ENCODE peak calls at places on chromosomes 5 and 9, in nine cellular contexts. D is effector memory CD4-positive, alpha-beta T cell; K is mammary epithelial cell; C is astrocyte; V is stomach; T is small intestine; I is cardiac muscle cell; X is esophagus squamous epithelium; M is neuronal stem cell. B is an unnamed sample. For H3K9me3 and H3K4me1, the result is how much of the 10 kb centered on the place peaks cover.

GRCh38 chr5:72604111-72604792 is 97.0 kb upstream of the ZNF366 start:
- DNase-seq in M (no peak), I (peak), C (no peak), K (no peak), T (no peak), X (no peak), D (no peak), V (no peak), B (no peak)

GRCh38 chr5:173477320-173478055 is 139.0 kb downstream of the BOD1 start:
- DNase-seq in I (peak), C (peak), M (no peak), K (no peak), D (no peak), V (no peak), T (no peak), X (no peak), B (no peak)

GRCh38 chr5:102826629-102827028 is 71.5 kb downstream of the PAM start:
- DNase-seq in V (no peak), M (no peak), T (no peak), X (no peak), I (no peak), C (no peak), K (no peak), D (no peak), B (no peak)

GRCh38 chr9:123246534-123246933 is 21.9 kb downstream of the STRBP start:
- DNase-seq in C (peak), I (peak), K (no peak), T (no peak), D (no peak), V (no peak), M (no peak), X (no peak), B (no peak)

GRCh38 chr5:430214-430925 is 12.6 kb upstream of the EXOC3 start:
- DNase-seq in D (no peak), I (no peak), M (no peak), V (peak), X (no peak), T (no peak), K (no peak), C (no peak), B (no peak)

GRCh38 chr5:108670591-108671335 is 76.9 kb upstream of the FER start:
- DNase-seq in D (no peak), I (peak), K (peak), T (peak), C (no peak), V (no peak), X (no peak), M (no peak), B (no peak)

GRCh38 chr5:2910401-2911175 is 159.1 kb upstream of the IRX2 start:
- DNase-seq in D (no peak), V (no peak), M (no peak), X (no peak), T (no peak), I (no peak), K (no peak), C (no peak), B (no peak)

GRCh38 chr5:56838409-56839039 is 23.2 kb downstream of the MAP3K1 start:
- DNase-seq in M (peak), X (no peak), V (no peak), I (peak), D (no peak), K (peak), C (peak), T (peak), B (no peak)

GRCh38 chr5:91281409-91281808 is 101.7 kb downstream of the ARRDC3 start:
- DNase-seq in X (no peak), I (peak), M (no peak), D (no peak), T (no peak), V (no peak), C (peak), K (peak), B (no peak)

GRCh38 chr5:131932235-131932634 is 13.2 kb downstream of the MEIKIN start:
- DNase-seq in D (no peak), T (no peak), X (no peak), C (no peak), V (no peak), K (no peak), M (no peak), I (no peak), B (peak)

GRCh38 chr5:91296691-91297143 is 86.4 kb downstream of the ARRDC3 start:
- DNase-seq in C (peak), M (no peak), T (no peak), V (peak), X (no peak), K (peak), D (no peak), I (no peak), B (no peak)

GRCh38 chr5:95130951-95131350 is 153.9 kb downstream of the MCTP1 start:
- DNase-seq in K (peak), V (no peak), M (no peak), D (no peak), I (no peak), T (no peak), C (no peak), X (no peak), B (no peak)

GRCh38 chr9:21770877-21771560 is 31.4 kb upstream of the MTAP start:
- DNase-seq in D (no peak), X (no peak), I (peak), M (no peak), T (no peak), C (peak), V (no peak), K (peak), B (no peak)

GRCh38 chr5:55923873-55924500 is 70.8 kb downstream of the IL6ST start:
- DNase-seq in K (no peak), T (no peak), X (no peak), M (no peak), D (no peak), C (no peak), I (no peak), V (no peak), B (no peak)

GRCh38 chr9:98594551-98595160 is 114.1 kb downstream of the GABBR2 start:
- DNase-seq in V (no peak), C (no peak), M (no peak), X (no peak), K (no peak), D (no peak), I (no peak), T (peak), B (no peak)

GRCh38 chr5:164000241-164000640 is 494.8 kb downstream of the MAT2B start:
- DNase-seq in I (no peak), C (no peak), K (no peak), V (no peak), X (no peak), M (no peak), D (no peak), T (no peak), B (no peak)

GRCh38 chr5:111848374-111848914 is 91.5 kb upstream of the NREP start:
- DNase-seq in C (peak), I (no peak), K (no peak), V (no peak), T (no peak), M (no peak), X (no peak), D (no peak), B (no peak)

GRCh38 chr9:70411930-70412677 is 2.4 kb downstream of the KLF9 start:
- DNase-seq in M (no peak), T (peak), C (peak), V (peak), X (peak), D (peak), I (peak), K (peak), B (no peak)

GRCh38 chr5:94024625-94025024 is 283.2 kb upstream of the POU5F2 start:
- DNase-seq in K (no peak), V (no peak), C (no peak), I (no peak), X (no peak), D (no peak), M (no peak), T (no peak), B (no peak)

GRCh38 chr9:136694163-136694864 is 7.1 kb upstream of the AGPAT2 start:
- DNase-seq in T (peak), V (peak), D (no peak), I (peak), K (peak), C (no peak), X (no peak), M (no peak), B (peak)

GRCh38 chr9:115209601-115210306 is 91.8 kb upstream of the TNC start:
- DNase-seq in C (peak), X (no peak), K (peak), I (no peak), T (peak), M (no peak), D (no peak), V (no peak), B (no peak)

GRCh38 chr9:21778300-21778699 is 24.1 kb upstream of the MTAP start:
- DNase-seq in M (no peak), K (peak), C (peak), X (no peak), T (no peak), I (peak), D (no peak), V (no peak), B (no peak)

GRCh38 chr9:77731930-77732329 is 83.8 kb upstream of the GNA14 start:
- DNase-seq in C (no peak), K (no peak), I (no peak), X (no peak), T (peak), D (no peak), M (no peak), V (no peak), B (no peak)

GRCh38 chr9:15158019-15158418 is 149.0 kb downstream of the TTC39B start:
- DNase-seq in M (no peak), X (no peak), I (no peak), V (no peak), K (no peak), T (no peak), C (no peak), D (no peak), B (no peak)

GRCh38 chr5:96763012-96763411 is 44.7 kb downstream of the ERAP1 start:
- DNase-seq in V (no peak), X (no peak), D (no peak), K (no peak), M (no peak), T (no peak), I (no peak), C (no peak), B (no peak)

GRCh38 chr5:158569534-158569933 is 530.2 kb downstream of the EBF1 start:
- DNase-seq in K (no peak), M (peak), X (no peak), V (no peak), T (no peak), C (no peak), I (no peak), D (no peak), B (peak)

GRCh38 chr5:158565017-158565789 is 534.5 kb downstream of the EBF1 start:
- DNase-seq in M (no peak), D (no peak), T (no peak), V (no peak), I (no peak), K (no peak), X (no peak), C (no peak), B (no peak)

GRCh38 chr5:158573829-158574228 is 525.9 kb downstream of the EBF1 start:
- DNase-seq in M (no peak), K (no peak), X (no peak), V (no peak), C (no peak), D (no peak), I (no peak), T (no peak), B (no peak)

GRCh38 chr5:158570502-158570901 is 529.2 kb downstream of the EBF1 start:
- DNase-seq in K (no peak), M (no peak), X (no peak), I (no peak), T (no peak), V (no peak), C (no peak), D (no peak), B (no peak)
- H3K9me3 ChIP-seq in K (under half), M (under half), X (under half), I (under half), T (under half), V (under half), C (under half), D (under half), B (under half)

DNA sequence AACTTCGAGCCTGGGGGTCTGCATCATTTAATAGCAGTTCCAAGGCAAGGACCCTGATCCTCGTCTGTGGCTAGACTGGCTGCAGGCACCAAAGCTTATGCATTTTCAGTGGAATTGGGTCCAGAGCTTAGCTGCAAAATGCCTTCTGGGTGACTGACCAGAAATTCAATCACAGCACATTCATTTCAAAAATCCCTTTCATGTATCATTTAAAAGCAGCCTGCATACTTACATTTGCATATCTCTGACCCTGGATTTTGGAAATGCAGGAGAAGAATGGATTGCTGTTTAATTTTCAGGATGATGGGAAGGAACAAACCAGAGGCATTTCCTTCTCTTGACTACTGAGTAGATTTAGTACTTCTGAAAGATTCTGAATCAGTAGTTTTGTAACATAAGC is 122.8 kb downstream of the PPP2R2B start:
- DNase-seq in I (no peak), K (no peak), V (no peak), C (peak), M (no peak), D (no peak), T (no peak), X (no peak), B (no peak)
- H3K4me3 ChIP-seq in I (no peak), K (no peak), V (no peak), C (no peak), M (no peak), D (no peak), T (no peak), X (no peak), B (no peak)

DNA sequence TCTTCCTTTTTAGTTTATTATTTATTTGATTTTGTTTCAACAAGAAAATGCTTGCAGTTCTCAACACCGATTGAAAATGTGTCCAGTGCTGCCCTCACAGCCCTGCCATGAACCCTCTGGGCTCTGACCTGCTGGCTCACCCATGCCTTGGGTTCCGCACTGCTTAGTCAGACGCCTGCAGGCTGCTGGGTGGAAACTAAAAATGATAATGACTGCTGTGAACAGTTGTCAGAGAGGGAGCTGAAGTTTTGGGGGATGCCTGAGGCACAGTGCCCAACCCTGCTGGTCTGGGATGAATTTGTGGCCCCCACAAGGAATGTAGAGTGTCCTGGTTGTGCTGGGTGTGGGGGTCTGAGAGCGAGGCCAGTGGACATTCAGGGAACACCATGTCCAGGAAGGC is 22.2 kb upstream of the CFAP157 start:
- DNase-seq in C (peak), T (no peak), M (no peak), D (no peak), I (peak), X (no peak), K (peak), V (no peak), B (no peak)
- H3K4me1 ChIP-seq in C (under half), T (under half), M (under half), D (under half), I (under half), X (under half), K (under half), V (under half), B (under half)

DNA sequence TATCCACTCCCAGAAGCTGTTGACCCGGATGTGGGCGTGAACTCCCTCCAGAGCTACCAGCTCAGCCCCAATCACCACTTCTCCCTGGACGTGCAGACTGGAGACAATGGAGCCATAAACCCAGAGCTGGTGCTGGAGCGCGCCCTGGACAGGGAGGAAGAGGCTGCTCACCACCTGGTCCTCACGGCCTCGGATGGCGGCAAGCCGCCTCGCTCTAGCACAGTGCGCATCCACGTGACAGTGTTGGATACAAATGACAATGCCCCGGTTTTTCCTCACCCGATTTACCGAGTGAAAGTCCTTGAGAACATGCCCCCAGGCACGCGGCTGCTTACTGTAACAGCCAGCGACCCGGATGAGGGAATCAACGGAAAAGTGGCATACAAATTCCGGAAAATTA is 834 bp downstream of the PCDHGA8 start:
- DNase-seq in C (no peak), T (no peak), I (no peak), M (no peak), V (no peak), K (no peak), X (no peak), D (no peak), B (no peak)
- H3K9me3 ChIP-seq in C (under half), T (under half), I (under half), M (under half), V (half or more), K (under half), X (half or more), D (under half), B (under half)

B was measured in iPS DF 6.9.